ENCODE peak calls at places on chromosomes 5 and 9, in nine cellular contexts. One of them, this sample, is unnamed.

GRCh38 chr5:139774980-139775654 is 20.5 kb upstream of the PSD2 start:
- DNase-seq in AG08395: peak
- DNase-seq in epithelial cell of prostate: no peak
- DNase-seq in NCI-H2171: peak
- DNase-seq in T-helper 2 cell: peak
- DNase-seq in LHCN-M2: peak
- DNase-seq in bronchial epithelial cell: no peak
- DNase-seq in GM19239: peak
- DNase-seq in stimulated activated CD4-positive, alpha-beta T cell treated with anti-CD3 and anti-CD28 coated beads, Interleukin-15, amount 100 ng/mL, for 24 hours: peak
- DNase-seq in this sample: peak

GRCh38 chr5:132272341-132273210 is 15.1 kb downstream of the PDLIM4 start:
- DNase-seq in AG08395: no peak
- DNase-seq in epithelial cell of prostate: no peak
- DNase-seq in NCI-H2171: no peak
- DNase-seq in T-helper 2 cell: peak
- DNase-seq in LHCN-M2: peak
- DNase-seq in bronchial epithelial cell: no peak
- DNase-seq in GM19239: peak
- DNase-seq in stimulated activated CD4-positive, alpha-beta T cell treated with anti-CD3 and anti-CD28 coated beads, Interleukin-15, amount 100 ng/mL, for 24 hours: peak
- DNase-seq in this sample: peak

GRCh38 chr5:127290019-127290945 is at the start of gene MEGF10:
- DNase-seq in AG08395: peak
- DNase-seq in epithelial cell of prostate: no peak
- DNase-seq in NCI-H2171: peak
- DNase-seq in T-helper 2 cell: no peak
- DNase-seq in LHCN-M2: peak
- DNase-seq in bronchial epithelial cell: no peak
- DNase-seq in GM19239: peak
- DNase-seq in stimulated activated CD4-positive, alpha-beta T cell treated with anti-CD3 and anti-CD28 coated beads, Interleukin-15, amount 100 ng/mL, for 24 hours: peak
- DNase-seq in this sample: peak

GRCh38 chr9:95284152-95284551 is 33.4 kb downstream of the FANCC start:
- DNase-seq in AG08395: peak
- DNase-seq in epithelial cell of prostate: no peak
- DNase-seq in NCI-H2171: no peak
- DNase-seq in T-helper 2 cell: no peak
- DNase-seq in LHCN-M2: peak
- DNase-seq in bronchial epithelial cell: no peak
- DNase-seq in GM19239: no peak
- DNase-seq in stimulated activated CD4-positive, alpha-beta T cell treated with anti-CD3 and anti-CD28 coated beads, Interleukin-15, amount 100 ng/mL, for 24 hours: no peak
- DNase-seq in this sample: no peak

GRCh38 chr5:111829701-111830100 is 72.7 kb upstream of the NREP start:
- DNase-seq in AG08395: peak
- DNase-seq in epithelial cell of prostate: peak
- DNase-seq in NCI-H2171: no peak
- DNase-seq in T-helper 2 cell: no peak
- DNase-seq in LHCN-M2: peak
- DNase-seq in bronchial epithelial cell: peak
- DNase-seq in GM19239: no peak
- DNase-seq in stimulated activated CD4-positive, alpha-beta T cell treated with anti-CD3 and anti-CD28 coated beads, Interleukin-15, amount 100 ng/mL, for 24 hours: no peak
- DNase-seq in this sample: no peak

GRCh38 chr5:134530375-134531077 is 5.1 kb downstream of the JADE2 start:
- DNase-seq in AG08395: no peak
- DNase-seq in epithelial cell of prostate: no peak
- DNase-seq in NCI-H2171: no peak
- DNase-seq in T-helper 2 cell: no peak
- DNase-seq in LHCN-M2: no peak
- DNase-seq in bronchial epithelial cell: no peak
- DNase-seq in GM19239: no peak
- DNase-seq in stimulated activated CD4-positive, alpha-beta T cell treated with anti-CD3 and anti-CD28 coated beads, Interleukin-15, amount 100 ng/mL, for 24 hours: no peak
- DNase-seq in this sample: no peak

GRCh38 chr5:1401681-1402096 is 43.6 kb downstream of the SLC6A3 start:
- DNase-seq in AG08395: no peak
- DNase-seq in epithelial cell of prostate: no peak
- DNase-seq in NCI-H2171: peak
- DNase-seq in T-helper 2 cell: no peak
- DNase-seq in LHCN-M2: no peak
- DNase-seq in bronchial epithelial cell: no peak
- DNase-seq in GM19239: no peak
- DNase-seq in stimulated activated CD4-positive, alpha-beta T cell treated with anti-CD3 and anti-CD28 coated beads, Interleukin-15, amount 100 ng/mL, for 24 hours: no peak
- DNase-seq in this sample: no peak

GRCh38 chr5:88694087-88694703 is 188.8 kb downstream of the MEF2C start:
- DNase-seq in AG08395: no peak
- DNase-seq in epithelial cell of prostate: no peak
- DNase-seq in NCI-H2171: no peak
- DNase-seq in T-helper 2 cell: no peak
- DNase-seq in LHCN-M2: no peak
- DNase-seq in bronchial epithelial cell: no peak
- DNase-seq in GM19239: no peak
- DNase-seq in stimulated activated CD4-positive, alpha-beta T cell treated with anti-CD3 and anti-CD28 coated beads, Interleukin-15, amount 100 ng/mL, for 24 hours: no peak
- DNase-seq in this sample: no peak

GRCh38 chr5:117743337-117743736 is 1168.7 kb upstream of the SEMA6A start:
- DNase-seq in AG08395: no peak
- DNase-seq in epithelial cell of prostate: no peak
- DNase-seq in NCI-H2171: no peak
- DNase-seq in T-helper 2 cell: no peak
- DNase-seq in LHCN-M2: no peak
- DNase-seq in bronchial epithelial cell: no peak
- DNase-seq in GM19239: no peak
- DNase-seq in stimulated activated CD4-positive, alpha-beta T cell treated with anti-CD3 and anti-CD28 coated beads, Interleukin-15, amount 100 ng/mL, for 24 hours: no peak
- DNase-seq in this sample: no peak

GRCh38 chr9:111034573-111035539 is 3.4 kb downstream of the LPAR1 start:
- DNase-seq in AG08395: no peak
- DNase-seq in epithelial cell of prostate: no peak
- DNase-seq in NCI-H2171: no peak
- DNase-seq in T-helper 2 cell: no peak
- DNase-seq in LHCN-M2: no peak
- DNase-seq in bronchial epithelial cell: no peak
- DNase-seq in GM19239: no peak
- DNase-seq in stimulated activated CD4-positive, alpha-beta T cell treated with anti-CD3 and anti-CD28 coated beads, Interleukin-15, amount 100 ng/mL, for 24 hours: no peak
- DNase-seq in this sample: no peak

GRCh38 chr5:74028406-74028805 is 402.4 kb downstream of the ARHGEF28 start:
- DNase-seq in AG08395: no peak
- DNase-seq in epithelial cell of prostate: peak
- DNase-seq in NCI-H2171: no peak
- DNase-seq in T-helper 2 cell: no peak
- DNase-seq in LHCN-M2: peak
- DNase-seq in bronchial epithelial cell: peak
- DNase-seq in GM19239: no peak
- DNase-seq in stimulated activated CD4-positive, alpha-beta T cell treated with anti-CD3 and anti-CD28 coated beads, Interleukin-15, amount 100 ng/mL, for 24 hours: no peak
- DNase-seq in this sample: no peak

GRCh38 chr9:124452841-124453585 is 2.8 kb downstream of the ADGRD2 start:
- DNase-seq in AG08395: no peak
- DNase-seq in epithelial cell of prostate: no peak
- DNase-seq in NCI-H2171: no peak
- DNase-seq in T-helper 2 cell: no peak
- DNase-seq in LHCN-M2: no peak
- DNase-seq in bronchial epithelial cell: no peak
- DNase-seq in GM19239: no peak
- DNase-seq in stimulated activated CD4-positive, alpha-beta T cell treated with anti-CD3 and anti-CD28 coated beads, Interleukin-15, amount 100 ng/mL, for 24 hours: no peak
- DNase-seq in this sample: no peak

GRCh38 chr5:173907686-173908371 is 19.7 kb downstream of the CPEB4 start:
- DNase-seq in AG08395: peak
- DNase-seq in epithelial cell of prostate: no peak
- DNase-seq in NCI-H2171: no peak
- DNase-seq in T-helper 2 cell: no peak
- DNase-seq in LHCN-M2: no peak
- DNase-seq in bronchial epithelial cell: no peak
- DNase-seq in GM19239: no peak
- DNase-seq in stimulated activated CD4-positive, alpha-beta T cell treated with anti-CD3 and anti-CD28 coated beads, Interleukin-15, amount 100 ng/mL, for 24 hours: no peak
- DNase-seq in this sample: no peak

GRCh38 chr9:76680716-76681431 is 83.4 kb upstream of the PCA3 start:
- DNase-seq in AG08395: no peak
- DNase-seq in epithelial cell of prostate: no peak
- DNase-seq in NCI-H2171: no peak
- DNase-seq in T-helper 2 cell: no peak
- DNase-seq in LHCN-M2: no peak
- DNase-seq in bronchial epithelial cell: no peak
- DNase-seq in GM19239: no peak
- DNase-seq in stimulated activated CD4-positive, alpha-beta T cell treated with anti-CD3 and anti-CD28 coated beads, Interleukin-15, amount 100 ng/mL, for 24 hours: peak
- DNase-seq in this sample: peak

GRCh38 chr5:76504901-76505564 is 101.9 kb downstream of the IQGAP2 start:
- DNase-seq in AG08395: no peak
- DNase-seq in epithelial cell of prostate: no peak
- DNase-seq in NCI-H2171: no peak
- DNase-seq in T-helper 2 cell: no peak
- DNase-seq in LHCN-M2: no peak
- DNase-seq in bronchial epithelial cell: no peak
- DNase-seq in GM19239: no peak
- DNase-seq in stimulated activated CD4-positive, alpha-beta T cell treated with anti-CD3 and anti-CD28 coated beads, Interleukin-15, amount 100 ng/mL, for 24 hours: no peak
- DNase-seq in this sample: no peak

GRCh38 chr5:15737882-15738677 is 238.1 kb downstream of the FBXL7 start:
- DNase-seq in AG08395: peak
- DNase-seq in epithelial cell of prostate: no peak
- DNase-seq in NCI-H2171: no peak
- DNase-seq in T-helper 2 cell: no peak
- DNase-seq in LHCN-M2: no peak
- DNase-seq in bronchial epithelial cell: no peak
- DNase-seq in GM19239: no peak
- DNase-seq in stimulated activated CD4-positive, alpha-beta T cell treated with anti-CD3 and anti-CD28 coated beads, Interleukin-15, amount 100 ng/mL, for 24 hours: no peak
- DNase-seq in this sample: no peak

GRCh38 chr9:16282216-16282615 is 588.3 kb downstream of the BNC2 start:
- DNase-seq in AG08395: no peak
- DNase-seq in epithelial cell of prostate: no peak
- DNase-seq in NCI-H2171: no peak
- DNase-seq in T-helper 2 cell: no peak
- DNase-seq in LHCN-M2: peak
- DNase-seq in bronchial epithelial cell: peak
- DNase-seq in GM19239: no peak
- DNase-seq in stimulated activated CD4-positive, alpha-beta T cell treated with anti-CD3 and anti-CD28 coated beads, Interleukin-15, amount 100 ng/mL, for 24 hours: no peak
- DNase-seq in this sample: no peak